ENCODE peak calls at places on chromosomes 13 and 19, in eight cellular contexts. S, T, M, P, R, L, N and A are unnamed samples. For H3K36me3 and H3K4me1, the result is how much of the 10 kb centered on the place peaks cover.

GRCh38 chr13:26584713-26585112 is 27.2 kb downstream of the WASF3 start:
- DNase-seq in L (no peak), M (peak), R (no peak), S (no peak), P (no peak), T (no peak), N (no peak), A (no peak)

GRCh38 chr13:20408181-20408580 is 117.5 kb downstream of the CRYL1 start:
- DNase-seq in R (no peak), M (no peak), S (peak), N (no peak), P (no peak), L (no peak), T (no peak), A (no peak)

GRCh38 chr19:15418112-15418587 is 638 bp downstream of the AKAP8L start:
- DNase-seq in M (no peak), R (no peak), P (no peak), L (peak), S (no peak), N (no peak), T (no peak), A (no peak)

GRCh38 chr13:38180670-38181069 is 169.0 kb upstream of the UFM1 start:
- DNase-seq in M (peak), P (no peak), L (no peak), S (no peak), T (no peak), R (no peak), N (no peak), A (no peak)

GRCh38 chr13:19093437-19093836 is 88.2 kb downstream of the TUBA3C start:
- DNase-seq in L (no peak), M (no peak), R (no peak), P (no peak), S (no peak), T (no peak), N (no peak), A (no peak)

GRCh38 chr13:97719759-97720158 is 233.7 kb upstream of the IPO5 start:
- DNase-seq in R (no peak), M (peak), S (no peak), L (no peak), P (no peak), T (no peak), N (no peak), A (no peak)

GRCh38 chr19:6470173-6470572 is 6.1 kb downstream of the CRB3 start:
- DNase-seq in M (no peak), N (no peak), P (no peak), L (no peak), S (no peak), T (no peak), R (no peak), A (no peak)

GRCh38 chr13:91398413-91399188 is at the start of gene GPC5:
- DNase-seq in L (peak), T (peak), R (peak), S (peak), P (no peak), N (peak), M (peak), A (peak)

GRCh38 chr13:107234315-107234714 is 666.4 kb upstream of the ARGLU1 start:
- DNase-seq in R (no peak), P (no peak), T (no peak), S (no peak), M (peak), L (no peak), N (no peak), A (no peak)

GRCh38 chr19:31350693-31351211 is 1.5 kb upstream of the TSHZ3 start:
- DNase-seq in L (peak), P (peak), R (peak), M (peak), S (no peak), T (no peak), N (no peak), A (peak)

GRCh38 chr19:13132471-13133166 is 14.6 kb downstream of the NACC1 start:
- DNase-seq in S (no peak), N (no peak), P (no peak), M (peak), T (peak), L (no peak), R (no peak), A (peak)

GRCh38 chr19:14411161-14411560 is 8.0 kb downstream of the DDX39A start:
- DNase-seq in R (no peak), L (no peak), S (no peak), P (no peak), M (no peak), N (no peak), T (no peak), A (no peak)

GRCh38 chr13:49503951-49504350 is 8.2 kb downstream of the PHF11 start:
- DNase-seq in R (no peak), L (no peak), S (no peak), M (no peak), P (no peak), T (no peak), N (no peak), A (no peak)

GRCh38 chr19:2546128-2547032 is 70.5 kb downstream of the GADD45B start:
- DNase-seq in L (peak), S (no peak), M (peak), P (no peak), T (no peak), R (peak), N (peak), A (no peak)

GRCh38 chr19:8028951-8029491 is 23.5 kb upstream of the CCL25 start:
- DNase-seq in N (no peak), P (no peak), R (no peak), L (peak), M (no peak), S (no peak), T (no peak), A (no peak)

GRCh38 chr19:4220188-4220587 is 9.1 kb upstream of the EBI3 start:
- DNase-seq in N (no peak), S (no peak), L (no peak), T (no peak), R (no peak), P (no peak), M (no peak), A (no peak)

GRCh38 chr13:35838356-35838755 is 292.8 kb downstream of the DCLK1 start:
- DNase-seq in L (no peak), P (no peak), S (no peak), R (no peak), M (peak), N (no peak), T (no peak), A (no peak)

GRCh38 chr13:52010890-52011689 is at the start of gene ATP7B:
- DNase-seq in N (peak), L (peak), T (no peak), P (peak), R (peak), M (peak), S (peak), A (peak)

GRCh38 chr13:77810430-77810829 is 108.2 kb downstream of the EDNRB start:
- DNase-seq in S (no peak), R (no peak), L (peak), T (peak), P (peak), N (no peak), M (peak), A (no peak)

GRCh38 chr19:35703343-35703742 is 1.0 kb upstream of the ZBTB32 start:
- DNase-seq in R (no peak), P (no peak), M (no peak), T (no peak), L (peak), N (no peak), S (no peak), A (no peak)

GRCh38 chr13:112641456-112641855 is 48.4 kb upstream of the ATP11A start:
- DNase-seq in R (no peak), N (no peak), T (no peak), L (no peak), S (no peak), P (no peak), M (no peak), A (no peak)

GRCh38 chr13:113837554-113838355 is 26.1 kb downstream of the GAS6 start:
- DNase-seq in T (peak), M (peak), P (no peak), R (peak), N (peak), S (no peak), L (peak), A (no peak)

GRCh38 chr13:79781829-79782540 is 301.0 kb downstream of the NDFIP2 start:
- DNase-seq in L (no peak), M (peak), P (no peak), R (no peak), T (no peak), S (no peak), N (no peak), A (no peak)
- H3K36me3 ChIP-seq in L (under half), M (under half), P (under half), R (under half), T (under half), S (under half), N (under half), A (under half)

GRCh38 chr19:49442354-49442753 is 1.0 kb upstream of the SLC17A7 start:
- DNase-seq in T (no peak), L (no peak), R (peak), S (no peak), N (no peak), P (no peak), M (no peak), A (peak)

GRCh38 chr19:49441210-49441959 is at the start of gene SLC17A7:
- DNase-seq in L (peak), P (peak), R (peak), N (peak), S (no peak), M (peak), T (no peak), A (no peak)

GRCh38 chr19:49442793-49443365 is 1.6 kb upstream of the SLC17A7 start:
- DNase-seq in M (peak), S (no peak), N (peak), T (peak), L (peak), P (peak), R (peak), A (peak)

GRCh38 chr19:49440439-49441209 is 703 bp downstream of the SLC17A7 start:
- DNase-seq in N (no peak), L (no peak), S (no peak), M (no peak), T (no peak), P (no peak), R (no peak), A (no peak)

GRCh38 chr19:49441960-49442350 is 628 bp upstream of the SLC17A7 start:
- DNase-seq in N (no peak), M (no peak), T (no peak), R (no peak), P (no peak), S (no peak), L (no peak), A (no peak)
- H3K4me3 ChIP-seq in N (no peak), M (no peak), T (peak), R (peak), P (no peak), S (no peak), L (no peak), A (no peak)

GRCh38 chr19:41323430-41324125 is 13.6 kb downstream of the CCDC97 start:
- DNase-seq in M (peak), N (peak), P (no peak), L (peak), S (no peak), R (peak), T (no peak), A (no peak)
- H3K4me1 ChIP-seq in M (half or more), N (under half), P (under half), L (under half), S (half or more), R (half or more), T (under half), A (under half)

GRCh38 chr19:1015061-1015781 is 5.7 kb downstream of the TMEM259 start:
- DNase-seq in P (no peak), N (no peak), M (no peak), S (no peak), T (no peak), R (no peak), L (no peak), A (no peak)

GRCh38 chr19:1017115-1017905 is 3.6 kb downstream of the TMEM259 start:
- DNase-seq in S (no peak), L (no peak), M (no peak), T (no peak), P (no peak), N (peak), R (no peak), A (no peak)

GRCh38 chr19:1014161-1015060 is 6.5 kb downstream of the TMEM259 start:
- DNase-seq in M (no peak), P (no peak), R (no peak), S (no peak), T (no peak), L (no peak), N (no peak), A (no peak)

GRCh38 chr19:1016647-1017114 is 4.2 kb downstream of the TMEM259 start:
- DNase-seq in P (no peak), M (peak), L (no peak), N (peak), S (no peak), T (peak), R (no peak), A (no peak)

GRCh38 chr19:1015782-1016646 is 4.9 kb downstream of the TMEM259 start:
- DNase-seq in L (peak), M (no peak), T (no peak), S (no peak), N (peak), P (no peak), R (no peak), A (no peak)
- H3K36me3 ChIP-seq in L (under half), M (under half), T (under half), S (under half), N (under half), P (half or more), R (under half), A (under half)

DNA sequence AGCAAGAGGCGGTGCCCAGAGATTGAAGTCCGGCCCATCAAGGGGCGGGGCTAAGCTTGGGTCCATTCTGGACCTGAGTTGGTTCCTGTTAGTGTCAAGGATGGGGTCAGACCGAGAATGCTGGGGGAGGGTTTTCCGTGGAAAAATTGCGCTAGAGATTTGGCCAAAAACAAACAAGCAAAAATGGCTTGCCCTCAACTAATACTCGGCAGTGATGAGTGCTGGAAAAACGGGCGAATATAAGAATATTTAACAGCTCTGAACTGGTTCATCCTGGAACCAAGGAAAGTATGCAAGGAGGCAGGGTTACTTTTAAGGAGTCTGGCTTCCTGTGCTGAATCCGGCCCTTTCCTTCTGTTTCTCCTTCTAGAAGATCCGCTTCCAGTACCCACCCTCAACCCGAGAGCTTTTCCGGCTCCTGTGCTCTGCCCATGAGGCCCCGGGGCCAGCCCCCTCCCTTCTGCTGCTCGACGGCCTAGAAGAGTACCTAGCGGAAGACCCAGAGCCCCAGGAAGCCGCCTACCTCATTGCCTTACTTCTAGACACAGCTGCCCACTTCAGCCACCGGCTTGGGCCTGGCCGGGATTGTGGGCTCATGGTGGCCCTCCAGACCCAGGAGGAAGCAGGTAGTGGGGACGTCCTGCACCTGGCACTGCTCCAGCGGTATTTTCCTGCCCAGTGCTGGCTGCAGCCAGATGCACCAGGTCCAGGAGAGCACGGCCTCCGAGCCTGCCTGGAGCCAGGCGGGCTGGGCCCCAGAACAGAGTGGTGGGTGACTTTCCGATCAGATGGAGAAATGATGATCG is 880 bp downstream of the SWSAP1 start:
- DNase-seq in P (peak), L (peak), M (no peak), R (peak), T (no peak), S (peak), N (peak), A (peak)
- H3K4me3 ChIP-seq in P (peak), L (peak), M (no peak), R (peak), T (peak), S (peak), N (peak), A (peak)

GRCh38 chr19:43939557-43940260 is 4.6 kb upstream of the ZNF45 start:
- DNase-seq in T (no peak), R (no peak), S (no peak), P (no peak), M (no peak), N (no peak), L (no peak), A (no peak)
- H3K4me1 ChIP-seq in T (under half), R (under half), S (under half), P (under half), M (under half), N (under half), L (under half), A (under half)